ENCODE peak calls at places on chromosome 14, in nine cellular contexts. M is mucosa of descending colon, R is Panc1, K is cardiac fibroblast, F is hepatocyte, Y is HL-60, L is H1, T is MM.1S, O is AG10803. Q is an unnamed sample.

GRCh38 chr14:68109132-68109531 is 289.6 kb downstream of the RAD51B start:
- DNase-seq in Y (no peak), T (no peak), O (peak), M (no peak), R (no peak), L (no peak), K (peak), F (peak), Q (peak)

GRCh38 chr14:38143651-38144505 is 63.8 kb upstream of the SSTR1 start:
- DNase-seq in L (no peak), R (no peak), K (peak), O (peak), M (no peak), T (no peak), F (no peak), Y (no peak), Q (peak)

GRCh38 chr14:42855159-42855558 is 1248.5 kb downstream of the LRFN5 start:
- DNase-seq in T (no peak), R (no peak), K (no peak), L (no peak), O (no peak), Y (no peak), M (no peak), F (no peak), Q (peak)

GRCh38 chr14:89368490-89369477 is 48.2 kb downstream of the FOXN3 start:
- DNase-seq in K (no peak), L (no peak), M (no peak), R (no peak), Y (no peak), F (peak), T (no peak), O (no peak), Q (peak)

GRCh38 chr14:69105326-69105725 is 47.6 kb downstream of the DCAF5 start:
- DNase-seq in L (no peak), F (no peak), K (peak), R (no peak), M (no peak), O (peak), Y (no peak), T (no peak), Q (peak)

GRCh38 chr14:72527591-72527990 is 366.3 kb downstream of the DPF3 start:
- DNase-seq in K (no peak), Y (no peak), O (no peak), T (no peak), F (no peak), M (no peak), R (no peak), L (no peak), Q (no peak)

GRCh38 chr14:86541969-86542368 is 1012.0 kb downstream of the FLRT2 start:
- DNase-seq in K (no peak), L (no peak), T (peak), R (no peak), O (no peak), Y (no peak), F (no peak), M (no peak), Q (no peak)

GRCh38 chr14:22502007-22502406 is 87.0 kb downstream of the DAD1 start:
- DNase-seq in T (no peak), K (no peak), L (no peak), M (peak), R (no peak), O (no peak), F (no peak), Y (no peak), Q (no peak)

GRCh38 chr14:23129759-23130316 is 10.8 kb upstream of the CEBPE start:
- DNase-seq in R (no peak), L (no peak), T (no peak), F (no peak), Y (no peak), M (no peak), O (no peak), K (no peak), Q (no peak)

GRCh38 chr14:102809870-102810269 is 32.6 kb downstream of the TRAF3 start:
- DNase-seq in K (no peak), O (no peak), L (no peak), R (no peak), T (no peak), M (no peak), F (no peak), Y (no peak), Q (no peak)

GRCh38 chr14:56903304-56904021 is 93.2 kb upstream of the OTX2 start:
- DNase-seq in R (no peak), F (no peak), O (no peak), Y (no peak), K (no peak), T (no peak), M (no peak), L (no peak), Q (no peak)

GRCh38 chr14:70887207-70888150 is 19.8 kb upstream of the PCNX1 start:
- DNase-seq in L (no peak), F (no peak), T (peak), R (no peak), Y (no peak), O (peak), K (peak), M (no peak), Q (peak)

GRCh38 chr14:65069874-65070709 is 32.2 kb downstream of the MAX start:
- DNase-seq in T (peak), R (no peak), L (no peak), Y (no peak), O (no peak), F (peak), M (peak), K (no peak), Q (no peak)

GRCh38 chr14:90781344-90781761 is 34.9 kb downstream of the TTC7B start:
- DNase-seq in R (no peak), Y (no peak), M (no peak), O (peak), F (no peak), L (no peak), T (no peak), K (peak), Q (peak)

GRCh38 chr14:69460093-69460701 is 24.3 kb upstream of the PLEKHD1 start:
- DNase-seq in L (no peak), Y (peak), T (peak), M (peak), K (peak), F (peak), O (peak), R (peak), Q (peak)

GRCh38 chr14:32027255-32027939 is 49.7 kb upstream of the ARHGAP5 start:
- DNase-seq in M (no peak), F (no peak), R (peak), K (peak), Y (no peak), T (no peak), O (peak), L (no peak), Q (peak)

GRCh38 chr14:96225745-96226151 is 21.1 kb downstream of the BDKRB2 start:
- DNase-seq in T (no peak), O (peak), M (peak), F (peak), R (no peak), K (no peak), Y (no peak), L (peak), Q (no peak)

GRCh38 chr14:69901113-69901951 is 22.1 kb downstream of the SMOC1 start:
- DNase-seq in T (no peak), O (peak), F (no peak), K (peak), Y (no peak), M (no peak), L (no peak), R (no peak), Q (peak)

GRCh38 chr14:34981743-34982420 is 910 bp upstream of the SRP54 start:
- DNase-seq in O (no peak), L (no peak), M (peak), Y (no peak), T (peak), K (peak), R (peak), F (peak), Q (peak)

GRCh38 chr14:33904609-33905008 is 46.3 kb downstream of the EGLN3 start:
- DNase-seq in Y (no peak), T (no peak), M (no peak), F (no peak), O (no peak), K (no peak), L (no peak), R (no peak), Q (no peak)

GRCh38 chr14:55101698-55102097 is 27.4 kb upstream of the LGALS3 start:
- DNase-seq in M (no peak), Y (no peak), O (no peak), T (no peak), K (no peak), F (no peak), R (no peak), L (no peak), Q (no peak)

GRCh38 chr14:55103005-55103640 is 25.9 kb upstream of the LGALS3 start:
- DNase-seq in K (peak), T (peak), Y (no peak), L (peak), R (peak), O (peak), F (peak), M (peak), Q (peak)

GRCh38 chr14:55099741-55100140 is 29.3 kb upstream of the LGALS3 start:
- DNase-seq in L (no peak), M (no peak), Y (no peak), F (no peak), K (peak), T (no peak), R (no peak), O (peak), Q (peak)

GRCh38 chr14:55104051-55104954 is 24.7 kb upstream of the LGALS3 start:
- DNase-seq in K (no peak), T (no peak), Y (peak), R (no peak), L (no peak), O (no peak), F (no peak), M (peak), Q (no peak)

GRCh38 chr14:55102141-55102547 is 26.9 kb upstream of the LGALS3 start:
- DNase-seq in L (peak), F (peak), T (peak), M (peak), K (peak), Y (peak), O (peak), R (peak), Q (peak)
- H3K4me3 ChIP-seq in L (peak), F (no peak), T (no peak), M (no peak), K (no peak), Y (no peak), O (no peak), R (no peak), Q (no peak)

DNA sequence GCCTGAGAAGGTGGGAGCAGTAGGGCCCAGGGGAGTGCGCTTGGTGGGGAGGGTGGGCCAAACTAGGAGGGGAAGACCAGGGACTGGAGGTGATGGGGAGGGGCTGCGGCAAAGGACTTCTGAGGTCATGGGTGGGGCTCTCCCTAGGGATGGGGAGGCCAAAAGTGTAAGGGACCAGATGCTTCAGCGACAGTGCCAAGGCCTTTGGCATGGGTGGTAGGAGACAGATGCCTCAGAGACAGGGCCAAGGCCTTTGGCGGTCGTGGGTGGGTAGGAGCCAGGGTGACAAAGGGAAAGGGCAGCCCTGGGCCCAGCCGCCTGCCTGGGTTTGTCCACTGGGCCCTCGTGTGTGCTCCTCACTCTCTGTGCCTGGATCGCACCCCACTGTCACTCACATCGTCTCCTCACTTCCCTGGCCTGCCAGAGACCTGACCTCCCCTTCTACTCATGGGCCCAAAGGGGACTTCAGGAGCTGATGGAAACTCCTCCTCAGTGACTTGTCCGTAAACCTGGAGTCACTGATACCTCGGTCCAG is 13.2 kb upstream of the RABGGTA start:
- DNase-seq in R (no peak), M (no peak), F (no peak), K (no peak), Y (no peak), L (no peak), T (no peak), O (no peak), Q (no peak)
- TF ChIP-seq CTCF in R (no peak), M (no peak), F (no peak), K (no peak), Y (no peak), L (no peak), T (no peak), O (no peak), Q (no peak)

GRCh38 chr14:104712881-104713734 is 10.9 kb upstream of the ADSS1 start:
- DNase-seq in O (no peak), T (no peak), R (no peak), M (no peak), K (no peak), F (no peak), Y (no peak), L (no peak), Q (no peak)
- H3K4me3 ChIP-seq in O (no peak), T (no peak), R (no peak), M (no peak), K (no peak), F (no peak), Y (peak), L (no peak), Q (no peak)

GRCh38 chr14:50007123-50007903 is 109.1 kb downstream of the VCPKMT start:
- DNase-seq in L (no peak), Y (no peak), R (no peak), M (peak), F (peak), K (no peak), O (no peak), T (no peak), Q (no peak)
- TF ChIP-seq CTCF in L (peak), Y (no peak), R (no peak), M (no peak), F (no peak), K (no peak), O (no peak), T (no peak), Q (no peak)

GRCh38 chr14:77375973-77376372 is 921 bp downstream of the TMED8 start:
- DNase-seq in Y (no peak), T (no peak), M (no peak), O (no peak), L (no peak), R (no peak), F (no peak), K (peak), Q (no peak)
- H3K4me3 ChIP-seq in Y (peak), T (peak), M (no peak), O (peak), L (peak), R (peak), F (peak), K (peak), Q (peak)